ENCODE peak calls at places on chromosomes 1 and 21, in five cellular contexts. Y, K, U, G and B are unnamed samples.

GRCh38 chr1:228289996-228290881 is 82.4 kb downstream of the OBSCN start:
- DNase-seq in Y (no peak), K (no peak), U (no peak), G (no peak), B (no peak)

GRCh38 chr21:17819878-17820232 is 699 bp upstream of the C21orf91 start:
- DNase-seq in Y (peak), K (no peak), U (peak), G (no peak), B (no peak)

GRCh38 chr1:201054030-201054635 is 30.6 kb upstream of the KIF21B start:
- DNase-seq in Y (no peak), K (no peak), U (no peak), G (no peak), B (no peak)

GRCh38 chr21:45543371-45543709 is 1.1 kb upstream of the SLC19A1 start:
- DNase-seq in Y (no peak), K (no peak), U (no peak), G (no peak), B (no peak)

GRCh38 chr1:94209425-94209824 is 28.0 kb downstream of the ARHGAP29 start:
- DNase-seq in Y (no peak), K (no peak), U (peak), G (no peak), B (no peak)

GRCh38 chr1:214076341-214077035 is 88.7 kb downstream of the PROX1 start:
- DNase-seq in Y (no peak), K (no peak), U (no peak), G (no peak), B (no peak)

GRCh38 chr1:76865696-76866291 is 1.5 kb upstream of the ST6GALNAC5 start:
- DNase-seq in Y (no peak), K (no peak), U (no peak), G (no peak), B (no peak)

GRCh38 chr1:99133759-99134158 is 129.1 kb upstream of the PLPPR5 start:
- DNase-seq in Y (no peak), K (no peak), U (no peak), G (no peak), B (no peak)

GRCh38 chr1:175976865-175977642 is 230.0 kb downstream of the COP1 start:
- DNase-seq in Y (no peak), K (no peak), U (no peak), G (no peak), B (no peak)

GRCh38 chr1:214848101-214848500 is 234.4 kb upstream of the KCNK2 start:
- DNase-seq in Y (no peak), K (no peak), U (no peak), G (no peak), B (no peak)

GRCh38 chr21:27339902-27340301 is 373.0 kb upstream of the ADAMTS5 start:
- DNase-seq in Y (no peak), K (no peak), U (no peak), G (no peak), B (no peak)

GRCh38 chr1:97816927-97817326 is 103.9 kb downstream of the DPYD start:
- DNase-seq in Y (no peak), K (no peak), U (no peak), G (no peak), B (no peak)

GRCh38 chr1:73401666-73402065 is 796.3 kb downstream of the LRRIQ3 start:
- DNase-seq in Y (no peak), K (no peak), U (no peak), G (no peak), B (peak)

GRCh38 chr1:160631983-160632625 is 14.7 kb downstream of the SLAMF1 start:
- DNase-seq in Y (no peak), K (no peak), U (no peak), G (no peak), B (no peak)

GRCh38 chr1:180652791-180653190 is 21.0 kb downstream of the XPR1 start:
- DNase-seq in Y (no peak), K (no peak), U (no peak), G (no peak), B (no peak)

GRCh38 chr1:222370911-222371717 is 176.8 kb downstream of the HHIPL2 start:
- DNase-seq in Y (no peak), K (no peak), U (no peak), G (no peak), B (no peak)
- TF ChIP-seq SUZ12 in Y (no peak), K (no peak), U (no peak), G (no peak), B (no peak)

GRCh38 chr1:119249283-119249682 is 108.8 kb upstream of the WARS2 start:
- DNase-seq in Y (no peak), K (no peak), U (no peak), G (no peak), B (no peak)

GRCh38 chr1:119250299-119250698 is 109.8 kb upstream of the WARS2 start:
- DNase-seq in Y (no peak), K (no peak), U (no peak), G (no peak), B (no peak)

GRCh38 chr1:119253366-119253765 is 112.9 kb upstream of the WARS2 start:
- DNase-seq in Y (no peak), K (no peak), U (no peak), G (no peak), B (no peak)

GRCh38 chr1:119251751-119252150 is 111.3 kb upstream of the WARS2 start:
- DNase-seq in Y (no peak), K (no peak), U (no peak), G (no peak), B (no peak)

DNA sequence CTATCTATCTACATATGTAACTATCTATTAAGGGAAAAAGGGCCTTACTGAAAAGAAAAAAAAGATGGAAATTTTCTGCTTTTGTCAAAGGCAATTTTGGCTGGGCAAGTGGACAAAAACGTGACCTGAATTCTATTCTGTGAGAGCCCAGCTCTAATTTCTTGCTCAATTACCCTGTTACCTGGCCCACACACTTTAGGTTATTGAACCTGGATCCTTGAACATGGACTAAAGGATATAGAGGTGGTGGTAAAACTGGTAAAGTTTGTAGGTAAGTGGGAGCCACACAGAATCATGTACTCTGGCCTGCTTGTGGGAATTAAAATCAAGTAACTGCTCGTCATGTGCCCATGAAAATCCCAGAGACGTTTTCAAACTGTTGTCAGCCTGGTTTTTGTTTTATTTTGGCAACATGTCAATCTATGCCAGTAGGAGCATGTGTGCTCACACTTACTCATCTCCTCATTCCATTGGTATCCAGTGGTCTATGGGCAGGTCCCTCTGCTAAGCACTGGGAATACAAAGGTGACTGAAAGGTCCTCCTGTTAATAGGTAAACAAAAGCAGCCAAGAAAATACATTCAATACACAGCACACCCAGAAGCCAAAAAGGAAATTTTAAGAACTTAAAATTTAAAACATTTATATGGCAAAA is 113.7 kb upstream of the WARS2 start:
- DNase-seq in Y (no peak), K (no peak), U (no peak), G (no peak), B (no peak)
- TF ChIP-seq SUZ12 in Y (no peak), K (no peak), U (no peak), G (no peak), B (no peak)

DNA sequence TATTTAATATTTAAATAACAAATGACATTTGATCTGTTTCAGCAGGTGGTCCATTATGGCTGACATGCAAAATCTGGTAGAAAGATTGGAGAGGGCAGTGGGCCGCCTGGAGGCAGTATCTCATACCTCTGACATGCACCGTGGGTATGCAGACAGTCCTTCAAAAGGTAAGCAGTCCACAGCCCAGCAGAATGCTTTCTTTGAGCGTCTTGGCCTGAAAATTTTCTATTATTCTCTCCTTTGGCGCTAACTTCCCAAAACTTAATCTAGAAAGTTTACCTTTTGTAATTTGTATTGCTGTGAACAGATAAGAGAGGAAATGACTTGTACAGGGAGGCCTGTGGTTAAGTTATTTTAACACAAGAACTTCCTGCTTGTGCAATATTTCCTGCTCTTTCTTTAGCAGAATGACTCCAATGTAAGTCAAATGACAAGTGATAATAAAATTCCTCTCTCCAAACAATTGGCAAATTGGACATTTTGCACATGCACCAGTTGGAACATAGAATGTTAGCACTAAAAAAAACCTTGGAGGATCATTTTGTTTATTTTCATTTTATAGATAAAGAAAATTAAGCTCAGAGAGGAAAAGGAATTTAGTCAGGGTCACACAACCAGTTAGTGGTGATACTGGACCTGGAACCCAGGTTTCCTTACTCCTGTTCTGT is 18.9 kb downstream of the CAP1 start:
- DNase-seq in Y (no peak), K (no peak), U (peak), G (no peak), B (peak)
- TF ChIP-seq SUZ12 in Y (no peak), K (no peak), U (no peak), G (no peak), B (no peak)

GRCh38 chr21:41280115-41280919 is 36.3 kb upstream of the FAM3B start:
- DNase-seq in Y (no peak), K (no peak), U (no peak), G (no peak), B (no peak)
- TF ChIP-seq SUZ12 in Y (no peak), K (no peak), U (no peak), G (no peak), B (no peak)

DNA sequence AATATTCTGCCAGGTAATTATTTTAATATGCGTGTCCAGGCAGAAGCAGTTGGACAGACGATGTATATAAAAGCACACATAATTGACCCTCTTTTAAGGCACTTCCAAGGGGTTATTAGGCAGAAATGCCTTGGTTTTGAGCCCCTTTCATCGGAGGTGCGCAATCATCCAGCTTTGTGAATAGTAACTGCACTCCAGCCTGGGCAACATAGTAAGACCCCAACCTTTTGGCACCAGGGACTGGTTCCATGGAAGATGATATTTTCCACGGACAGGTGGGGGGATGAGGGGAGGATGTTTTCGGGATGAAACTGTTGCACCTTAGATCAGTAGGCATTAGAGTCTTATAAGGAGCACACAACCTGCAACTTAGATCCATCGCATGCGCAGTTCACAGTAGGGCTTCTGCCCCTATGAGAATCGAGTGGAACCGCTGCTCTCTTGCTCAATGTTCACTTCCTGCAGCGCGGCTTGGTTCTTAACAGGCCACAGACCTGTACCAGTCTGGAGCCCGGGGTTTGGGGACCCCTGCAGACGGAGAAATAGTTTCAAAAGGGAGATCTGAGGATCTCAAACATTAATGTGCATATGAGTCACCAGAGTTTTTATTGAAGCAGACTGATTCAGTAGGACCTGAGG is 1.8 kb upstream of the MCOLN2 start:
- DNase-seq in Y (no peak), K (no peak), U (no peak), G (no peak), B (no peak)
- TF ChIP-seq SUZ12 in Y (no peak), K (no peak), U (no peak), G (no peak), B (peak)

GRCh38 chr1:193504920-193505319 is 318.5 kb upstream of the B3GALT2 start:
- DNase-seq in Y (no peak), K (no peak), U (no peak), G (no peak), B (no peak)
- TF ChIP-seq SUZ12 in Y (no peak), K (no peak), U (no peak), G (no peak), B (no peak)

DNA sequence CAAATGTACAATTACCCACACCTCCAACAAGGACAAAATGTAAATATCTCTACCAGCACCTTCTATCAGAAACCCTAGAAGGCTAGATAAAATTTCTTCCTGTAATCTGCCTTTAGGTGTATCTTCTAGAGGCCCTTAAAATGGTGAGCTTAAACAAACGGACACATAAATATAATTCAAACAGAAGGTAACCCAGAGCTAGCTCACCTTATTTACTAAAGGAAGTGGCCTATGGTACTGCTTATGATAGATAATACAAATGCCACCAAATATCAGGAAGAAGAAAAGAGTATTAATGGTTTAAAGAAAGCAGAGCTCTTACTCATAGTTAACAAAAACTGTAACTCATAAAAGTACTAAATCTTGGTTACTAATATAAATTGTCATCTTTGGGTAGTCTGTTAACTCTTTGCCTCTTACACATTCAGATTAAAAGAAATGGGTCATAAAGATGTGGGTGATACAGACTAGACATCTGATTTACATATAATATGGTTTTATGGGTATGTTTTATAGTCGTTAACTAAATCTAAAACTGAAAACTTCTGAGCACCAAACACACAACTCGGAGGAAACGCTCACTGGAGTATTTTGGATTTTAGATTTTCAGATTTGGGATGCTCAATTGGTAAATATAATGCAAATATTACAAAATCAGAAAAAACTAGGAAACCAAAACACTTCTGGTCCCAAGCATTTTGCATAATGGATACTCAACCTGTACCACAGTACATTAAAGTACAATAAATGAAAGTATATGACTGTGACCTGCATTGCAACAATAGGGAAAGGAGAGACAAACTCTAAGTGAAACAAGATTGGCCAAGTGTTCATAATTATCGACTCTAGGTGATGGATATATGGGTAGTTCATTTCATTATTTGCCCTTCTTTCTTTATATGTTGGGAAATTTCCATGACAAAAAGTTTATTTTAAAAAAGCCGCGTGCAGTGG is 23.2 kb downstream of the TRIT1 start:
- DNase-seq in Y (no peak), K (no peak), U (no peak), G (no peak), B (no peak)
- TF ChIP-seq SUZ12 in Y (no peak), K (no peak), U (no peak), G (no peak), B (no peak)

GRCh38 chr1:240980342-240980741 is 368.4 kb upstream of the GREM2 start:
- DNase-seq in Y (no peak), K (no peak), U (no peak), G (no peak), B (no peak)
- TF ChIP-seq SUZ12 in Y (no peak), K (no peak), U (no peak), G (no peak), B (no peak)